ENCODE peak calls at places on chromosomes 7 and 10, in nine cellular contexts. F is RWPE2, Q is dorsolateral prefrontal cortex, J is brain microvascular endothelial cell, S is lower lobe of right lung, O is bronchial epithelial cell, V is PC-3, D is gastrocnemius medialis, X is retinal pigment epithelial cell. Y is an unnamed sample.

GRCh38 chr7:43589728-43590127 is 6.8 kb downstream of the STK17A start:
- DNase-seq in F (no peak), Q (no peak), J (no peak), S (no peak), O (no peak), V (no peak), D (no peak), X (no peak), Y (no peak)

GRCh38 chr7:128404826-128405344 is 4.9 kb downstream of the IMPDH1 start:
- DNase-seq in F (no peak), Q (no peak), J (no peak), S (no peak), O (peak; percentile 37), V (peak; percentile 43), D (no peak), X (no peak), Y (no peak)

GRCh38 chr10:132369636-132370185 is 27.3 kb upstream of the PWWP2B start:
- DNase-seq in F (peak; percentile 23), Q (no peak), J (no peak), S (peak; percentile 21), O (no peak), V (no peak), D (no peak), X (no peak), Y (no peak)

GRCh38 chr10:12448729-12449391 is 99.5 kb downstream of the CAMK1D start:
- DNase-seq in F (no peak), Q (no peak), J (peak; percentile 98), S (no peak), O (peak; percentile 85), V (peak; percentile 78), D (no peak), X (peak; percentile 10), Y (peak; percentile 84)

GRCh38 chr7:3149231-3149960 is 105.7 kb upstream of the CARD11 start:
- DNase-seq in F (no peak), Q (no peak), J (no peak), S (no peak), O (no peak), V (no peak), D (no peak), X (no peak), Y (no peak)

GRCh38 chr10:8481718-8482504 is 427.4 kb downstream of the GATA3 start:
- DNase-seq in F (no peak), Q (no peak), J (no peak), S (no peak), O (no peak), V (no peak), D (no peak), X (no peak), Y (no peak)

GRCh38 chr7:21912931-21913780 is 32.5 kb downstream of the CDCA7L start:
- DNase-seq in F (no peak), Q (no peak), J (no peak), S (no peak), O (no peak), V (no peak), D (no peak), X (no peak), Y (no peak)

GRCh38 chr7:115009139-115009538 is 87.2 kb downstream of the MDFIC start:
- DNase-seq in F (no peak), Q (no peak), J (no peak), S (no peak), O (no peak), V (peak; percentile 23), D (no peak), X (no peak), Y (peak; percentile 30)

GRCh38 chr10:28256776-28257175 is 46.1 kb downstream of the MPP7 start:
- DNase-seq in F (no peak), Q (no peak), J (no peak), S (no peak), O (peak; percentile 95), V (peak; percentile 90), D (no peak), X (no peak), Y (no peak)

GRCh38 chr10:58784361-58784760 is 271.7 kb downstream of the BICC1 start:
- DNase-seq in F (no peak), Q (no peak), J (no peak), S (no peak), O (no peak), V (peak; percentile 40), D (no peak), X (no peak), Y (no peak)

GRCh38 chr7:26860361-26860760 is 4.0 kb downstream of the SKAP2 start:
- DNase-seq in F (no peak), Q (no peak), J (no peak), S (no peak), O (peak; percentile 59), V (peak; percentile 77), D (no peak), X (no peak), Y (no peak)

GRCh38 chr7:94348142-94348541 is 46.6 kb upstream of the COL1A2 start:
- DNase-seq in F (no peak), Q (no peak), J (peak; percentile 54), S (no peak), O (no peak), V (no peak), D (no peak), X (no peak), Y (no peak)

GRCh38 chr7:151080091-151080521 is 503 bp downstream of the FASTK start:
- DNase-seq in F (peak; percentile 59), Q (peak; percentile 21), J (no peak), S (no peak), O (no peak), V (no peak), D (no peak), X (no peak), Y (no peak)

GRCh38 chr7:16710641-16711040 is 42.9 kb upstream of the TSPAN13 start:
- DNase-seq in F (no peak), Q (no peak), J (no peak), S (no peak), O (no peak), V (no peak), D (no peak), X (no peak), Y (no peak)

DNA sequence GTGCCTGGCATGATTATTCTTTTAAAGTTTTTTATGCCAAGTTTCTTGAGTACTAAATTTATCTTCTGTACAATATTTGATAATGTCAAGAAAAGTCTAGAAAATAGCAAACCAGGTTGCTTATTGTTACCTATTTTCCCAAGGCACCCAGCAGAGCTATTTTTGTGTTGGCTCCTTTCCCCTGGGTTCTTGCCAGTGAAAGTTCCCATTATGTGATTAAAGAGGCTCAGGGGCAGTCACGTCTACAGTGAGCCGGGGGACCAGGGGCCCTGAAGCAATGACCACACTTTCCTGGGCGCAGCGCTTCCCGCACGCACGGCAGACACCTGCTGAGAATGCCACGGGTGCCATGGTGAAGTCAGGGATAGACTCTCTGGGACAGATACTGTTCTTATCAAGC is 10.4 kb upstream of the CNPY1 start:
- DNase-seq in F (no peak), Q (no peak), J (no peak), S (no peak), O (no peak), V (no peak), D (no peak), X (no peak), Y (no peak)
- TF ChIP-seq CTCF in F (no peak), Q (no peak), J (no peak), S (no peak), O (no peak), V (no peak), D (no peak), X (no peak), Y (no peak)

GRCh38 chr7:143295870-143296269 is 7.7 kb downstream of the CASP2 start:
- DNase-seq in F (no peak), Q (no peak), J (peak; percentile 30), S (no peak), O (no peak), V (peak; percentile 75), D (no peak), X (no peak), Y (no peak)
- H3K4me3 ChIP-seq in F (no peak overlapping the region), Q (no peak overlapping the region), J (no peak overlapping the region), S (no peak overlapping the region), O (no peak overlapping the region), V (no peak overlapping the region), D (no peak overlapping the region), X (no peak overlapping the region), Y (no peak overlapping the region)

GRCh38 chr10:24882047-24882698 is 70.2 kb downstream of the PRTFDC1 start:
- DNase-seq in F (no peak), Q (no peak), J (peak; percentile 53), S (no peak), O (no peak), V (no peak), D (no peak), X (no peak), Y (peak; percentile 70)
- TF ChIP-seq CTCF in F (peak; percentile 11), Q (no peak), J (peak; percentile 14), S (no peak), O (no peak), V (no peak), D (no peak), X (no peak), Y (no peak)

DNA sequence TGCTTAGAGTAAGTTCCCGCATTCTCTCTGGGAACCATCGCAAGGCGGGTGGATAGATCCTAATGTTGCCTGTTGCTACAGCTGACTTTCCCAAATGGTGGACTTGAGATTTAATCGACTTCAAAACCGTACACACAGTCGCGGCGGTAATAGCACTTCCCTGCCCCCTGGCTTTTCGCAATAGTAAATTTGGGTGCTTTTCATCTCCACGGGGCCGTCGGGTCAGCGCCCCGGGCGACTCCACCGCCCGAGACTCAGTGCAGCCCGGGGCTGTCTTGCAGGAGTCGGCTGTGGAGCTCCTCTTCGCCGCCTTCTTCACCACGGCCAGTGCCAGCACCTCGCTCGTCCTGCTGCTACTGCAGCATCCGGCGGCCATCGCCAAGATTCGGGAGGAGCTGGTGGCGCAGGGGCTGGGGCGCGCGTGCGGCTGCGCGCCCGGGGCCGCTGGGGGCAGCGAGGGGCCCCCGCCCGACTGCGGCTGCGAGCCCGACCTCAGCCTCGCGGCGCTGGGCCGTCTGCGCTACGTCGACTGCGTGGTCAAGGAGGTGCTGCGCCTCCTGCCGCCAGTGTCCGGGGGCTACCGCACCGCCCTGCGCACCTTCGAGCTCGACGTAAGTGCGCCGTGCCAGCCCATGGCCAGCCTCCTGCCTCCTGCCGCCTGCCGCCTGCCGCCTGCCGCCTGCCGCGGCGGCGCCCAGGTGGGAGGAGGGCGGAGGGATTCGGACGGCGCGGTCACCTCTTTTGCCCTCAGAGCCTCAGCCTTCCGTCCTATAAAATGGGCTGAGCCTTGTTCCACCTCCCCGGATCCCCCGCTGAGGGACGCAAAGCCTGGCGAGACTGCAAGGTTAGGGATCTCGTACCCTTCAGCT is 5.3 kb downstream of the CYP26C1 start:
- DNase-seq in F (no peak), Q (no peak), J (no peak), S (no peak), O (no peak), V (no peak), D (no peak), X (no peak), Y (no peak)
- H3K4me3 ChIP-seq in F (no peak overlapping the region), Q (no peak overlapping the region), J (no peak overlapping the region), S (no peak overlapping the region), O (no peak overlapping the region), V (no peak overlapping the region), D (no peak overlapping the region), X (no peak overlapping the region), Y (no peak overlapping the region)

DNA sequence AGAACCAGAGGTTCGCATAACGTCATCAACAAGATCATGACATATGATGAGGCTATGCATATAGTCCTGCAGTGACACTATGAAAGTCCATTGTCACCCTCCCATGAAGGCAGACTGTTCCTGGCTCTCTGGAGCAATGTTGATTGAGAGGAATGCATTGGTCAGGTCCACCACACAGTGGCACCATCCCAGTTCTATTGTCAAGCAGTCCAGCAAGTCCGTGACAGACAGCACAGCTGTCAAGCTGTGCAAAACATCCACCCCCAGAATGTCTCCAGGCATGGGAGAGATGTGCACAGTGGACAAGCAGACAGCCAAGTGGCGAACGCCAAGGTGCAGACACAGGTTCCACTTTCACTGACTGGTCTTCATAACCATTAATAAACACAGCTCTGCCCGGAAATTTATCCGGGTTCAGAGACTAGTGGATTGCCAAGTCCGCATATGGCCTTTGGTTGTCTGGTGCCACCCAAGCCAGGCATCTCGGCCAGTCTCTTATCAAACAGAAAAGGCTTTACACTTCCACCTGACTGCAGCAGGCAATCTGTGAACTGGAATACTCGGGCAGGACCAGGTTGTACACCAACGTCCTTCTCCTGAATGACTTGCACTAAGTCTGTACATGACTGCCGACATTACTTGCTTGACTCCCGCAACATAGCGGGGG is 7.2 kb downstream of the RNF133 start:
- DNase-seq in F (no peak), Q (no peak), J (no peak), S (no peak), O (no peak), V (no peak), D (no peak), X (no peak), Y (no peak)
- TF ChIP-seq CTCF in F (no peak), Q (no peak), J (no peak), S (no peak), O (no peak), V (no peak), D (no peak), X (no peak), Y (no peak)